ENCODE peak calls at places on chromosomes 4 and X, in nine cellular contexts. L, O, F, V, Q, U, H, M and S are unnamed samples. For H3K9me3, the result is how much of the 10 kb centered on the place peaks cover.

GRCh38 chr4:117400039-117400835 is 314.9 kb upstream of the TRAM1L1 start:
- DNase-seq in L (peak), O (no peak), F (no peak), V (peak), Q (no peak), U (no peak), H (no peak), M (no peak), S (no peak)

GRCh38 chr4:121054373-121054772 is 18.0 kb downstream of the NDNF start:
- DNase-seq in L (no peak), O (no peak), F (no peak), V (no peak), Q (no peak), U (no peak), H (no peak), M (no peak), S (no peak)

GRCh38 chr4:122830392-122831095 is 3.9 kb downstream of the FGF2 start:
- DNase-seq in L (no peak), O (no peak), F (peak), V (no peak), Q (no peak), U (no peak), H (no peak), M (no peak), S (no peak)

GRCh38 chrX:13265549-13266132 is 54.2 kb downstream of the ATXN3L start:
- DNase-seq in L (no peak), O (no peak), F (no peak), V (no peak), Q (no peak), U (no peak), H (no peak), M (no peak), S (no peak)

GRCh38 chr4:122003335-122003734 is 51.5 kb upstream of the TRPC3 start:
- DNase-seq in L (peak), O (peak), F (peak), V (no peak), Q (peak), U (peak), H (no peak), M (no peak), S (no peak)

GRCh38 chr4:10031663-10032590 is 10.6 kb upstream of the SLC2A9 start:
- DNase-seq in L (no peak), O (no peak), F (no peak), V (no peak), Q (no peak), U (no peak), H (no peak), M (no peak), S (no peak)

GRCh38 chr4:161496-162284 is 37.4 kb downstream of the ZNF718 start:
- DNase-seq in L (no peak), O (no peak), F (no peak), V (no peak), Q (no peak), U (no peak), H (no peak), M (no peak), S (no peak)

GRCh38 chr4:73275318-73275654 is 16.7 kb upstream of the ANKRD17 start:
- DNase-seq in L (no peak), O (no peak), F (no peak), V (no peak), Q (no peak), U (no peak), H (no peak), M (no peak), S (no peak)

GRCh38 chr4:183798249-183798920 is 106.7 kb upstream of the STOX2 start:
- DNase-seq in L (no peak), O (no peak), F (peak), V (no peak), Q (no peak), U (no peak), H (no peak), M (no peak), S (no peak)

GRCh38 chrX:386239-386767 is 404 bp downstream of the PPP2R3B start:
- DNase-seq in L (no peak), O (no peak), F (no peak), V (no peak), Q (no peak), U (no peak), H (no peak), M (no peak), S (peak)

GRCh38 chr4:52873861-52874343 is 11.8 kb downstream of the RASL11B start:
- DNase-seq in L (no peak), O (no peak), F (no peak), V (no peak), Q (no peak), U (no peak), H (no peak), M (no peak), S (no peak)

GRCh38 chr4:73223258-73223651 is 35.3 kb downstream of the ANKRD17 start:
- DNase-seq in L (no peak), O (no peak), F (no peak), V (no peak), Q (no peak), U (no peak), H (no peak), M (no peak), S (no peak)

GRCh38 chr4:105709081-105709450 is 482 bp downstream of the GSTCD start:
- DNase-seq in L (peak), O (peak), F (peak), V (no peak), Q (peak), U (no peak), H (no peak), M (no peak), S (no peak)

GRCh38 chr4:39898015-39898414 is 79.7 kb downstream of the PDS5A start:
- DNase-seq in L (no peak), O (no peak), F (no peak), V (no peak), Q (no peak), U (no peak), H (no peak), M (no peak), S (no peak)

GRCh38 chr4:150126201-150126879 is 48.1 kb downstream of the DCLK2 start:
- DNase-seq in L (no peak), O (no peak), F (no peak), V (peak), Q (peak), U (no peak), H (no peak), M (no peak), S (no peak)

GRCh38 chr4:70737409-70737808 is 15.6 kb downstream of the RUFY3 start:
- DNase-seq in L (no peak), O (no peak), F (no peak), V (no peak), Q (no peak), U (no peak), H (no peak), M (no peak), S (no peak)

GRCh38 chrX:71911023-71911730 is 532 bp downstream of the NHSL2 start:
- DNase-seq in L (no peak), O (no peak), F (peak), V (no peak), Q (no peak), U (no peak), H (no peak), M (peak), S (peak)

GRCh38 chr4:155758500-155759371 is at the start of gene GUCY1B1:
- DNase-seq in L (no peak), O (peak), F (peak), V (peak), Q (peak), U (peak), H (peak), M (peak), S (peak)
- TF ChIP-seq CTCF in L (no peak), O (no peak), F (peak), V (peak), Q (peak), U (peak), H (peak), M (peak), S (no peak)

GRCh38 chr4:87080462-87080861 is 140.0 kb downstream of the KLHL8 start:
- DNase-seq in L (no peak), O (no peak), F (no peak), V (no peak), Q (no peak), U (no peak), H (no peak), M (no peak), S (no peak)

GRCh38 chr4:87077834-87078585 is 142.4 kb downstream of the KLHL8 start:
- DNase-seq in L (no peak), O (no peak), F (peak), V (no peak), Q (no peak), U (no peak), H (no peak), M (no peak), S (no peak)

GRCh38 chr4:87076690-87077358 is 142.0 kb downstream of the AFF1 start:
- DNase-seq in L (no peak), O (no peak), F (no peak), V (no peak), Q (no peak), U (no peak), H (no peak), M (no peak), S (no peak)

GRCh38 chr4:87079967-87080366 is 140.5 kb downstream of the KLHL8 start:
- DNase-seq in L (no peak), O (no peak), F (no peak), V (no peak), Q (no peak), U (no peak), H (no peak), M (no peak), S (no peak)

DNA sequence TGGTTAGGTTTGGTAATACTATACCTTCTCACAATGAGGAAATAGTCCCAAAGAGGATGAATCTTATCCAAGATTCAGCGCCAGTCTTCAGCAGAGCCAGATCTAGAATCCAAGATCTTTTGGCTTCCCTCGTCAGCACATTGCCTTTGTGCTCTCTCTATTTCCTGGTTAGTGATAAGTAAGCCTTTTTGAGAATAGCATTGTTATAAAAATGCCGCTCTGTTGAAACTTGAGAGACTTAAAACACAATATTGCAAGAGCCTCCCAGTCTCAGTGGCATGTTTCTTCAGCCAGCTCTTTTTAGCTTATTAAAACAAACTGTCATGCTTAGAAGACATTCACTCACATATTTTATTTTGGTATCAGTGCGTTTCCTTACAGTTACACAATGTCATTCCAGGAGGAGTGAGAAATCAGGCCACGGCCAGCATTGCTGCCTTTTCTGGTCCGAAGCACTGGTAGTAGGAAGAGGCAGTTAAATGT is 141.4 kb downstream of the KLHL8 start:
- DNase-seq in L (no peak), O (no peak), F (peak), V (peak), Q (peak), U (no peak), H (no peak), M (peak), S (no peak)
- H3K27ac ChIP-seq in L (no peak), O (no peak), F (peak), V (peak), Q (peak), U (no peak), H (peak), M (peak), S (no peak)

GRCh38 chr4:110733901-110734300 is 111.0 kb upstream of the PITX2 start:
- DNase-seq in L (no peak), O (no peak), F (no peak), V (no peak), Q (no peak), U (no peak), H (no peak), M (no peak), S (no peak)

GRCh38 chr4:110730318-110730717 is 107.4 kb upstream of the PITX2 start:
- DNase-seq in L (no peak), O (no peak), F (no peak), V (no peak), Q (no peak), U (no peak), H (no peak), M (no peak), S (no peak)

GRCh38 chr4:110737931-110738330 is 115.1 kb upstream of the PITX2 start:
- DNase-seq in L (no peak), O (no peak), F (no peak), V (no peak), Q (no peak), U (no peak), H (no peak), M (no peak), S (no peak)

DNA sequence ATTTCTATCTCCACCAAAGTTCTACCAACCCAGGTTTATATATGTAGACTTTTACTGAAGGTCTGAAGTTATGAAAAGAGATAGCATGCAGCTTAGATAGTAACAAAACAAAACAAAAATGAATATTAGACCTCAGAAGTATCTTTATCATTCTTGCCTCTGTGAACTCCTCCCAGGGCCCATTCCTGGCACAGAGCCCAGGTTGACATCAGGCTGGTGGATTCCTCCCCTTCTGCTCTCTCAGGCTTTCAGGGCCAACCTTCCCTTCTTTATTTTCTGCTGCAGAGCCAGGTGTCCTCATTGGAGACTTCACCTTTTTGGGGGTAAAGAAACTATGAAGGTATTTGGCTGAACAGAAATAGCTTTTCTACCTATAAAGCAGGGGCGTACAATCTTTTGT is 112.8 kb upstream of the PITX2 start:
- DNase-seq in L (no peak), O (no peak), F (peak), V (peak), Q (no peak), U (no peak), H (no peak), M (no peak), S (no peak)
- H3K9me3 ChIP-seq in L (under half), O (under half), F (under half), V (under half), Q (under half), U (under half), H (under half), M (under half), S (under half)

DNA sequence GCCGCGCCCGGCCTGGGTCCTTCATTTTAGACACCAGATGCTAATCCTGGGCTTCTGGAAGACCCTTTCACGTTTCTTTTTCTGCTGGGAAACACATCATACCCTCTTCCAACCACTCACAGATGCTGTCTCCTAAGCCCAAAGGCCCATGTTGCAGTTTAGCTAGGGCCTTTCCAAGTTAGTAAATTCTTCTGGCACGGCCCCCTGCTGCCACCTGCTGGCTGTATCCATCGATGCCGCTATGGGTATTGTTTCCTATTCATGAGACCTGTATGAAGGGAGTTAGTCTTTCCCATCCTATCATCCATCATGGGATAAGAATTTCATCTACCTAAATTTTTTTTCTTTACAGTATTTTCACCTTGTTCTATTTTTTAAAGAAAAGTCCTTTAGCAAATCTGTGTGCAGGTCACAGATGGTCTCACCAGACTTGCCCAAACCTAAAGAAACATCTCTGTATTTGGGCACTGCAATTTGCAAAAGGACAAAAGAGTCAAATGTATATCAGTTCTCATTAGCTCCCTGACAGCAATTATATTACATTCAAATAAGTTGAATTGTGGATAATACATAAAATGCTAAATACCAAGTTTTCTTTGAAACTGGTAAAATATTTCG is 37.8 kb upstream of the SLC9A7 start:
- DNase-seq in L (peak), O (peak), F (peak), V (peak), Q (peak), U (no peak), H (peak), M (peak), S (peak)
- TF ChIP-seq CTCF in L (peak), O (peak), F (peak), V (peak), Q (peak), U (peak), H (peak), M (peak), S (peak)

GRCh38 chr4:84683486-84683885 is 100.6 kb downstream of the CDS1 start:
- DNase-seq in L (no peak), O (no peak), F (no peak), V (no peak), Q (peak), U (no peak), H (peak), M (no peak), S (no peak)
- H3K27ac ChIP-seq in L (no peak), O (no peak), F (no peak), V (no peak), Q (peak), U (no peak), H (no peak), M (peak), S (no peak)

DNA sequence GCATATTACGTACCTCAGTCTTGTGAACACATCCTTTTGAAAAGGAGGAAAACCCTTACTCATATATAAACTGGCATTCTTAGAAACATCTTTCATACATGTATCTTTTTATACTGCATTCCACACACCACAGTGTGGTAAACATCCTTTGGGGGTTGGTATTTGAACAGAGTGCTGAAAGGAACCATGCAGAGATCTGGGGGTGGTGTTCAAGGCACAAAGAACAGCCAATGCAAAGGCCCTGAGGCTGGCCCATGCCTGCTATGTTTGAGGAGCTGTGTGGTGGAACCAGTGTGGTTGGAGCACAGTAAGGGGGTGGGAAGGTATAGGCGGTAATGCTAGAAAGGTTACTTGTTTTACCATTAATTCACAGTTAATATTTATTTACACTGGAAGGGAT is 2.0 kb downstream of the ELK1 start:
- DNase-seq in L (no peak), O (no peak), F (no peak), V (peak), Q (no peak), U (no peak), H (no peak), M (no peak), S (no peak)
- H3K9me3 ChIP-seq in L (under half), O (under half), F (under half), V (under half), Q (under half), U (under half), H (under half), M (under half), S (under half)

GRCh38 chr4:2526559-2526958 is 9.9 kb upstream of the FAM193A start:
- DNase-seq in L (no peak), O (no peak), F (no peak), V (no peak), Q (no peak), U (no peak), H (no peak), M (no peak), S (no peak)
- TF ChIP-seq CTCF in L (peak), O (no peak), F (no peak), V (no peak), Q (no peak), U (no peak), H (no peak), M (no peak), S (no peak)